ENCODE peak calls at places on chromosome 2, in six cellular contexts. S is IMR-90, K is H9, Z is H1, H is mesenchymal stem cell, L is trophoblast cell. N is an unnamed sample.

GRCh38 chr2:138103156-138103555 is 138.9 kb downstream of the HNMT start:
- DNase-seq in S (no peak), K (no peak), Z (no peak), H (no peak), L (no peak), N (no peak)

GRCh38 chr2:27727257-27727656 is 44.3 kb upstream of the MRPL33 start:
- DNase-seq in S (no peak), K (no peak), Z (no peak), H (no peak), L (peak), N (no peak)

GRCh38 chr2:160270571-160271113 is 70.6 kb upstream of the ITGB6 start:
- DNase-seq in S (no peak), K (peak), Z (peak), H (no peak), L (no peak), N (no peak)

GRCh38 chr2:136407113-136407951 is 289.4 kb upstream of the CXCR4 start:
- DNase-seq in S (no peak), K (no peak), Z (no peak), H (no peak), L (no peak), N (no peak)

GRCh38 chr2:85393836-85394235 is 16.3 kb downstream of the CAPG start:
- DNase-seq in S (peak), K (no peak), Z (no peak), H (no peak), L (no peak), N (no peak)

GRCh38 chr2:157782057-157782845 is 93.9 kb downstream of the ACVR1 start:
- DNase-seq in S (peak), K (no peak), Z (no peak), H (peak), L (no peak), N (no peak)

GRCh38 chr2:129884221-129884786 is 95.2 kb upstream of the RAB6C start:
- DNase-seq in S (no peak), K (no peak), Z (no peak), H (no peak), L (no peak), N (no peak)

GRCh38 chr2:58137221-58137620 is 90.6 kb downstream of the VRK2 start:
- DNase-seq in S (peak), K (no peak), Z (no peak), H (no peak), L (no peak), N (no peak)

GRCh38 chr2:26970928-26971627 is 641 bp downstream of the MAPRE3 start:
- DNase-seq in S (peak), K (peak), Z (peak), H (peak), L (peak), N (peak)

GRCh38 chr2:10269711-10270610 is 32.7 kb upstream of the HPCAL1 start:
- DNase-seq in S (no peak), K (peak), Z (no peak), H (no peak), L (no peak), N (no peak)

GRCh38 chr2:96344011-96344410 is 8.4 kb downstream of the NCAPH start:
- DNase-seq in S (peak), K (no peak), Z (no peak), H (peak), L (no peak), N (no peak)

DNA sequence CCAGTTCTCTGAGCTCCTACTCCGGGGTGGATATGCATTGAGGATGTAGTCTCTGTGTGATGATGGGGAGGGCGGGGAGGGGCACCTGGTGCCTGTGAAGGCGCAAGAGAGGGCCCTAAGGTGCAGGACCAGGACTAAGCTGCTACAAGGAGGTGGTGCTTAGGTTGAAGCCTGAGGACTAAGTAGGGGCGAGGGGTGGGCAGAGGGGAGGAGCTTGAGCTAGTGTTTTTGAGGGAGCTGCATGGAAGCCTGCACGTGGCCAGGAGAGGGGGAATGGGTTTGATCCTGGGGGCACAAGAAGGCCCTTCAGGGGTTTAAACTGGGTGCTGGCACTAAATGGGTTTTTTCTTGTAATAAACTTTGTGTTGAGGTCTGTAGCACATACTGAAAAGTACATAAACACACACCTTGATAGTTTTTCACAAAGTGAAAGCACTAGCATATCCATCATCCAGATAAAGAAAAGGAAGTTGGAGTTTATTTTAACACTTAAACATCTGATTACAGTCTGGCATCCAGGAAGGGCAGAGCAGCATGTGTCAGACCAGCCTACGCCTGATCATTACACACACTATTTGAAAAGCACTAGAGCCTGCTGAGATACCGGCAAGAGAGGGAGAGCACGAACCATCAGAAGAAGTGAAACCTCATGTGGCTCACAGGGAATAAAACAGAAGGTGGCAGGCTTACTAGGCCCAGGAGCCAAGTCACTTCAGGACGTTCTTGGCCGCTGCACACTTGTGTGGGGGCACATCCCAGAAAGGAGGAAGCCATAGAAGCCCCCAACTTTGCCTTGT is 105.2 kb downstream of the UGGT1 start:
- DNase-seq in S (peak), K (peak), Z (peak), H (peak), L (no peak), N (no peak)
- H4K8ac ChIP-seq in S (no peak), K (no peak), Z (no peak), H (peak), L (no peak), N (no peak)

GRCh38 chr2:196389670-196390069 is 218.3 kb upstream of the STK17B start:
- DNase-seq in S (no peak), K (no peak), Z (no peak), H (no peak), L (no peak), N (no peak)

GRCh38 chr2:196390243-196391148 is 219.1 kb upstream of the STK17B start:
- DNase-seq in S (no peak), K (no peak), Z (no peak), H (no peak), L (peak), N (peak)

DNA sequence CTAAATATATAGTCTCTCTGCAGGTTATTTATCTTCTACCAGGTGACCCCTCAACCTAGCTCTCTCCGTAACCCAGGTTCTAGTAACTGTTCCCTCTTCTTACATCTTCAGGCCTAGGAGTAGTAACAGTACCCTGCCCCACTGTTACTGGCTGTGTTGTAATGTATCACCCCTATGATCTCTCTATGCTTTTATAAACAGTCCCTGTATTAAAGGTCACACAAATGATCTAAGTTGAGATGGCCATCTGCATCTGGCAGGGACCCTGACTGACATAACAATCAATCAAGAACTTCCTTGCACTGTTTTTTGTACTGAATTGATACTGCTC is 219.7 kb upstream of the STK17B start:
- DNase-seq in S (no peak), K (no peak), Z (no peak), H (no peak), L (no peak), N (no peak)
- H4K91ac ChIP-seq in S (no peak), K (no peak), Z (no peak), H (no peak), L (no peak), N (no peak)

DNA sequence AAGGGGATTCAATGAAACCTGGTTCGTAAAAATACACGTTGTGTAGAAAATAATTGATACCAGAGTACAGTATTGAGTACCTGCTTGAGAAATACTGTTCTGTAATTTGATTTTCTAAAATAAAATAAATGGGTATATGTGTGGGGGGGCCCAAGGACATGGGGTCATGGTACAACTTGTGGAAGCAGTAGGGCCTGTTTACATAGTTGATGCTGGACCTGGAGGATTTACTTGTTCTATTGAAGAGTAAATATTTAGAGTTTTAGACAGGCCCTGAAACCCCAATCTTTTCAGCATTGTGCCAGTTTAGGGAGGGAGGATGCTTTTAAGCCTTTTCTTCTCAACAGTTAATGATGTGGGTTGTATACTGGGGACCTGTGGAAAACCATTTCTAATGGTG is 11.7 kb downstream of the CERS6 start:
- DNase-seq in S (no peak), K (no peak), Z (no peak), H (no peak), L (no peak), N (no peak)
- H4K8ac ChIP-seq in S (no peak), K (no peak), Z (no peak), H (no peak), L (no peak), N (no peak)

GRCh38 chr2:152420923-152421322 is 85.9 kb downstream of the FMNL2 start:
- DNase-seq in S (no peak), K (no peak), Z (no peak), H (no peak), L (no peak), N (no peak)
- H4K91ac ChIP-seq in S (peak), K (no peak), Z (no peak), H (no peak), L (no peak), N (no peak)

GRCh38 chr2:201183373-201183742 is 417 bp downstream of the CASP10 start:
- DNase-seq in S (no peak), K (no peak), Z (no peak), H (no peak), L (no peak), N (no peak)
- H4K8ac ChIP-seq in S (no peak), K (no peak), Z (no peak), H (no peak), L (no peak), N (no peak)

DNA sequence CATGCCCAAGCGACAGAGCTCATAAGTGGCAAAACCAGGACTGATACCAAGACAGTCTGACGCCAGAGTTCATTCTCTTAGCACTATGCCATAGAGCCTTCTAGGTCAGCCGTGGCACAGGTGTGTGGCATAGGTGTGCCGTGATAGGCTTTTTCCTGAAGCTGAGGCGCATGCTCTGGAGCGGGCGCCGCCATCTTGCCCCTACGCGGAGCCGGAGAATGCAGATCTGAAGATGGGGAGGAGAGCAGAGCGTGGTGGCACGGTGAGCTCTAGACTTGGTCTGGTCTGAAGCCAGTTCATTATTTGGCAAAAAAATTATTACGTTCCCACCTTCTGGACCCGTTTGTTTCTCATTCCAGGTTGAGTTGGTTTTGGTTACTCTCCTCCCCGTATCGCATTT is 16.6 kb downstream of the MCFD2 start:
- DNase-seq in S (no peak), K (no peak), Z (no peak), H (no peak), L (peak), N (no peak)
- H4K91ac ChIP-seq in S (no peak), K (no peak), Z (no peak), H (no peak), L (no peak), N (no peak)

GRCh38 chr2:217282531-217282930 is 422.7 kb upstream of the TNP1 start:
- DNase-seq in S (peak), K (no peak), Z (no peak), H (no peak), L (peak), N (no peak)

GRCh38 chr2:217279571-217279970 is 419.7 kb upstream of the TNP1 start:
- DNase-seq in S (peak), K (no peak), Z (no peak), H (peak), L (peak), N (no peak)

GRCh38 chr2:217276433-217276832 is 416.6 kb upstream of the TNP1 start:
- DNase-seq in S (no peak), K (no peak), Z (no peak), H (no peak), L (peak), N (no peak)

GRCh38 chr2:217277646-217278048 is 417.8 kb upstream of the TNP1 start:
- DNase-seq in S (peak), K (no peak), Z (no peak), H (peak), L (peak), N (no peak)

GRCh38 chr2:217279130-217279529 is 419.3 kb upstream of the TNP1 start:
- DNase-seq in S (peak), K (no peak), Z (no peak), H (no peak), L (no peak), N (no peak)
- H4K8ac ChIP-seq in S (peak), K (no peak), Z (no peak), H (peak), L (no peak), N (no peak)

GRCh38 chr2:108547606-108548005 is 13.3 kb downstream of the LIMS1 start:
- DNase-seq in S (no peak), K (no peak), Z (no peak), H (no peak), L (no peak), N (no peak)
- H4K91ac ChIP-seq in S (no peak), K (no peak), Z (no peak), H (no peak), L (no peak), N (no peak)